ENCODE peak calls at places on chromosomes 16 and 17, in ten cellular contexts. One of them, this sample, is unnamed.

GRCh38 chr17:66417300-66417719 is 114.9 kb downstream of the PRKCA start:
- DNase-seq in MM.1S: no peak
- DNase-seq in progenitor cell of endocrine pancreas: no peak
- DNase-seq in hepatocyte: no peak
- DNase-seq in A549: no peak
- DNase-seq in left ventricle myocardium inferior: no peak
- DNase-seq in choroid plexus epithelial cell: no peak
- DNase-seq in uterus: no peak
- DNase-seq in lower lobe of right lung: no peak
- DNase-seq in DND-41: no peak
- DNase-seq in this sample: no peak

GRCh38 chr16:57810197-57811024 is 8.1 kb upstream of the KIFC3 start:
- DNase-seq in MM.1S: peak
- DNase-seq in progenitor cell of endocrine pancreas: peak
- DNase-seq in hepatocyte: peak
- DNase-seq in A549: peak
- DNase-seq in left ventricle myocardium inferior: peak
- DNase-seq in choroid plexus epithelial cell: peak
- DNase-seq in uterus: peak
- DNase-seq in lower lobe of right lung: peak
- DNase-seq in DND-41: peak
- DNase-seq in this sample: peak

GRCh38 chr16:79257958-79258490 is 342.5 kb downstream of the MAF start:
- DNase-seq in MM.1S: no peak
- DNase-seq in progenitor cell of endocrine pancreas: no peak
- DNase-seq in hepatocyte: no peak
- DNase-seq in A549: no peak
- DNase-seq in left ventricle myocardium inferior: no peak
- DNase-seq in choroid plexus epithelial cell: no peak
- DNase-seq in uterus: no peak
- DNase-seq in lower lobe of right lung: no peak
- DNase-seq in DND-41: no peak
- DNase-seq in this sample: no peak

GRCh38 chr16:65117701-65118448 is 4.0 kb downstream of the CDH11 start:
- DNase-seq in MM.1S: peak
- DNase-seq in progenitor cell of endocrine pancreas: peak
- DNase-seq in hepatocyte: peak
- DNase-seq in A549: peak
- DNase-seq in left ventricle myocardium inferior: peak
- DNase-seq in choroid plexus epithelial cell: peak
- DNase-seq in uterus: peak
- DNase-seq in lower lobe of right lung: no peak
- DNase-seq in DND-41: peak
- DNase-seq in this sample: peak

GRCh38 chr16:30977502-30977901 is 7.5 kb upstream of the HSD3B7 start:
- DNase-seq in MM.1S: no peak
- DNase-seq in progenitor cell of endocrine pancreas: no peak
- DNase-seq in hepatocyte: no peak
- DNase-seq in A549: peak
- DNase-seq in left ventricle myocardium inferior: no peak
- DNase-seq in choroid plexus epithelial cell: no peak
- DNase-seq in uterus: no peak
- DNase-seq in lower lobe of right lung: no peak
- DNase-seq in DND-41: peak
- DNase-seq in this sample: no peak

GRCh38 chr16:21172650-21173049 is 14.2 kb downstream of the LDAF1 start:
- DNase-seq in MM.1S: peak
- DNase-seq in progenitor cell of endocrine pancreas: no peak
- DNase-seq in hepatocyte: no peak
- DNase-seq in A549: no peak
- DNase-seq in left ventricle myocardium inferior: no peak
- DNase-seq in choroid plexus epithelial cell: no peak
- DNase-seq in uterus: no peak
- DNase-seq in lower lobe of right lung: no peak
- DNase-seq in DND-41: no peak
- DNase-seq in this sample: no peak

GRCh38 chr17:28622186-28622585 is 8.2 kb upstream of the RSKR start:
- DNase-seq in MM.1S: no peak
- DNase-seq in progenitor cell of endocrine pancreas: no peak
- DNase-seq in hepatocyte: no peak
- DNase-seq in A549: no peak
- DNase-seq in left ventricle myocardium inferior: no peak
- DNase-seq in choroid plexus epithelial cell: no peak
- DNase-seq in uterus: no peak
- DNase-seq in lower lobe of right lung: no peak
- DNase-seq in DND-41: no peak
- DNase-seq in this sample: no peak

GRCh38 chr16:88665148-88665547 is 2.3 kb upstream of the MVD start:
- DNase-seq in MM.1S: no peak
- DNase-seq in progenitor cell of endocrine pancreas: no peak
- DNase-seq in hepatocyte: no peak
- DNase-seq in A549: no peak
- DNase-seq in left ventricle myocardium inferior: no peak
- DNase-seq in choroid plexus epithelial cell: no peak
- DNase-seq in uterus: no peak
- DNase-seq in lower lobe of right lung: no peak
- DNase-seq in DND-41: no peak
- DNase-seq in this sample: no peak

GRCh38 chr17:48348352-48348751 is 81.7 kb downstream of the SKAP1 start:
- DNase-seq in MM.1S: no peak
- DNase-seq in progenitor cell of endocrine pancreas: no peak
- DNase-seq in hepatocyte: no peak
- DNase-seq in A549: no peak
- DNase-seq in left ventricle myocardium inferior: no peak
- DNase-seq in choroid plexus epithelial cell: no peak
- DNase-seq in uterus: no peak
- DNase-seq in lower lobe of right lung: no peak
- DNase-seq in DND-41: no peak
- DNase-seq in this sample: no peak

GRCh38 chr17:8060274-8060673 is 21.4 kb downstream of the ALOX15B start:
- DNase-seq in MM.1S: peak
- DNase-seq in progenitor cell of endocrine pancreas: peak
- DNase-seq in hepatocyte: peak
- DNase-seq in A549: peak
- DNase-seq in left ventricle myocardium inferior: no peak
- DNase-seq in choroid plexus epithelial cell: peak
- DNase-seq in uterus: peak
- DNase-seq in lower lobe of right lung: peak
- DNase-seq in DND-41: peak
- DNase-seq in this sample: peak

GRCh38 chr17:42061641-42062487 is 11.5 kb upstream of the C17orf113 start:
- DNase-seq in MM.1S: no peak
- DNase-seq in progenitor cell of endocrine pancreas: no peak
- DNase-seq in hepatocyte: no peak
- DNase-seq in A549: no peak
- DNase-seq in left ventricle myocardium inferior: no peak
- DNase-seq in choroid plexus epithelial cell: no peak
- DNase-seq in uterus: no peak
- DNase-seq in lower lobe of right lung: no peak
- DNase-seq in DND-41: no peak
- DNase-seq in this sample: no peak

GRCh38 chr16:70695351-70696070 is 9.7 kb upstream of the MTSS2 start:
- DNase-seq in MM.1S: no peak
- DNase-seq in progenitor cell of endocrine pancreas: no peak
- DNase-seq in hepatocyte: no peak
- DNase-seq in A549: peak
- DNase-seq in left ventricle myocardium inferior: peak
- DNase-seq in choroid plexus epithelial cell: peak
- DNase-seq in uterus: no peak
- DNase-seq in lower lobe of right lung: peak
- DNase-seq in DND-41: peak
- DNase-seq in this sample: no peak

GRCh38 chr16:56279132-56279531 is 87.8 kb downstream of the GNAO1 start:
- DNase-seq in MM.1S: no peak
- DNase-seq in progenitor cell of endocrine pancreas: no peak
- DNase-seq in hepatocyte: peak
- DNase-seq in A549: no peak
- DNase-seq in left ventricle myocardium inferior: no peak
- DNase-seq in choroid plexus epithelial cell: no peak
- DNase-seq in uterus: no peak
- DNase-seq in lower lobe of right lung: no peak
- DNase-seq in DND-41: peak
- DNase-seq in this sample: no peak

GRCh38 chr16:56278196-56278855 is 87.0 kb downstream of the GNAO1 start:
- DNase-seq in MM.1S: no peak
- DNase-seq in progenitor cell of endocrine pancreas: no peak
- DNase-seq in hepatocyte: no peak
- DNase-seq in A549: no peak
- DNase-seq in left ventricle myocardium inferior: no peak
- DNase-seq in choroid plexus epithelial cell: no peak
- DNase-seq in uterus: no peak
- DNase-seq in lower lobe of right lung: no peak
- DNase-seq in DND-41: no peak
- DNase-seq in this sample: no peak

GRCh38 chr16:56275076-56275475 is 83.8 kb downstream of the GNAO1 start:
- DNase-seq in MM.1S: no peak
- DNase-seq in progenitor cell of endocrine pancreas: no peak
- DNase-seq in hepatocyte: no peak
- DNase-seq in A549: no peak
- DNase-seq in left ventricle myocardium inferior: no peak
- DNase-seq in choroid plexus epithelial cell: no peak
- DNase-seq in uterus: no peak
- DNase-seq in lower lobe of right lung: no peak
- DNase-seq in DND-41: no peak
- DNase-seq in this sample: no peak

GRCh38 chr16:56275801-56276200 is 84.5 kb downstream of the GNAO1 start:
- DNase-seq in MM.1S: no peak
- DNase-seq in progenitor cell of endocrine pancreas: no peak
- DNase-seq in hepatocyte: no peak
- DNase-seq in A549: no peak
- DNase-seq in left ventricle myocardium inferior: no peak
- DNase-seq in choroid plexus epithelial cell: no peak
- DNase-seq in uterus: no peak
- DNase-seq in lower lobe of right lung: no peak
- DNase-seq in DND-41: no peak
- DNase-seq in this sample: no peak

DNA sequence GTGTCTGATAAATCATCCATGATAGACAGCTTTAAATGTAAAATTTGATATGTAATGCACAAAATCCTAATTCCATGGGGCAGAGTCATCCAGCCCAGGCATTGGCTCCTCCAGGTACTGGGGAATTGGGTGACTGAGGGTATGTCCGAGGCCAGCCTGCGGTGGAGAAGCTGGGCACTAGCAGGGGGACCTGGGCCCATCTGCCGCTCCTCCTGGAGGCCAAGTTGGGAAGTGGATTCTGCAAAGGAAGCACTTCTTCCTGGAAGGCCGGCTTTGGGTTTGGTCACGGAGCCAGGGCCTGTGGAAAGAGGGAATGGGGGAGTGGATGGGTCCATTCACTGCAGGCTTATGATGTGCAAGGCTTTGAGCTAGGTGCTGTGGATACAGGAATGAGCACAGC is 85.8 kb downstream of the GNAO1 start:
- DNase-seq in MM.1S: no peak
- DNase-seq in progenitor cell of endocrine pancreas: no peak
- DNase-seq in hepatocyte: peak
- DNase-seq in A549: peak
- DNase-seq in left ventricle myocardium inferior: no peak
- DNase-seq in choroid plexus epithelial cell: no peak
- DNase-seq in uterus: no peak
- DNase-seq in lower lobe of right lung: no peak
- DNase-seq in DND-41: no peak
- DNase-seq in this sample: no peak
- TF ChIP-seq CTCF in MM.1S: no peak
- TF ChIP-seq CTCF in progenitor cell of endocrine pancreas: peak
- TF ChIP-seq CTCF in hepatocyte: no peak
- TF ChIP-seq CTCF in A549: no peak
- TF ChIP-seq CTCF in left ventricle myocardium inferior: peak
- TF ChIP-seq CTCF in choroid plexus epithelial cell: peak
- TF ChIP-seq CTCF in uterus: no peak
- TF ChIP-seq CTCF in lower lobe of right lung: no peak
- TF ChIP-seq CTCF in DND-41: peak
- TF ChIP-seq CTCF in this sample: no peak

DNA sequence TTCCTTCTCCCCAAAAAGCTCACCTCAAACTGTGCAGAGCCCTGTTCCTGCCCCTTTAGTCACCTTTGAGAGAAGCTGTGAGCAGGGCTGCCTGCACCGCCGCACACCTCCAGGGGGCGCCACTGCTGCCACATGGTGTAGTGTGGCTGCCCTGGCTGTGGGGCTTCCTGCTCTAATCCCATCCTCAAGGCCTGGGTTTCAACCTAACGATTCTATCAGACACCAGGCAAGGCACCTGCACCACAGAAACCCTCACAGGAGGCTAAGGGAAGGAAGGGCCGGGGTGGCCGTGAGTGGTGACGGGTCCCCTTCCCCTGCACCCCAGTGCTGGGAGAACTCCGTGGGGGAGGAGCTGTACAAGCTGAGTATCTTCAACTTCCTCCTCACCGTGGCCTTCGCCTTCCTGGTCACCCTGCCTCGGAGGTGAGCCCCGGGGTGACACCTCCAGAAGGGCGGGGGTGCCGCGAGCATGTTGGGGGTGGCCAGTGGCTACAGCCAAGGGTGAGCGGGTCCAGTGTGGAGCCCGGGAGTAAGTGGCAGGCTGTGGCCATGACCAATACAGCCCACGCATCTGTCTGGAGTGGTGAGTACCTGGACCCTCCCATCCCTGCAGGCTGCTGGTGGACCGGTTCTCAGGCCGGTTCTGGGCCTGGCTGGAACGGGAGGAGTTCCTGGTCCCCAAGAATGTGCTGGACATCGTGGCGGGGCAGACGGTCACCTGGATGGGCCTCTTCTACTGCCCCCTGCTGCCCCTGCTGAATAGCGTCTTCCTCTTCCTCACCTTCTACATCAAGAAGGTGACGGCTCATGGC is 7.0 kb downstream of the TMC8 start:
- DNase-seq in MM.1S: peak
- DNase-seq in progenitor cell of endocrine pancreas: no peak
- DNase-seq in hepatocyte: no peak
- DNase-seq in A549: peak
- DNase-seq in left ventricle myocardium inferior: no peak
- DNase-seq in choroid plexus epithelial cell: no peak
- DNase-seq in uterus: no peak
- DNase-seq in lower lobe of right lung: no peak
- DNase-seq in DND-41: peak
- DNase-seq in this sample: peak
- TF ChIP-seq CTCF in MM.1S: peak
- TF ChIP-seq CTCF in progenitor cell of endocrine pancreas: peak
- TF ChIP-seq CTCF in hepatocyte: peak
- TF ChIP-seq CTCF in A549: peak
- TF ChIP-seq CTCF in left ventricle myocardium inferior: no peak
- TF ChIP-seq CTCF in choroid plexus epithelial cell: peak
- TF ChIP-seq CTCF in uterus: no peak
- TF ChIP-seq CTCF in lower lobe of right lung: peak
- TF ChIP-seq CTCF in DND-41: peak
- TF ChIP-seq CTCF in this sample: peak

GRCh38 chr17:37547986-37548385 is 58.3 kb downstream of the DUSP14 start:
- DNase-seq in MM.1S: no peak
- DNase-seq in progenitor cell of endocrine pancreas: no peak
- DNase-seq in hepatocyte: no peak
- DNase-seq in A549: no peak
- DNase-seq in left ventricle myocardium inferior: no peak
- DNase-seq in choroid plexus epithelial cell: no peak
- DNase-seq in uterus: no peak
- DNase-seq in lower lobe of right lung: no peak
- DNase-seq in DND-41: no peak
- DNase-seq in this sample: no peak
- TF ChIP-seq CTCF in MM.1S: no peak
- TF ChIP-seq CTCF in progenitor cell of endocrine pancreas: no peak
- TF ChIP-seq CTCF in hepatocyte: no peak
- TF ChIP-seq CTCF in A549: no peak
- TF ChIP-seq CTCF in left ventricle myocardium inferior: no peak
- TF ChIP-seq CTCF in choroid plexus epithelial cell: no peak
- TF ChIP-seq CTCF in uterus: no peak
- TF ChIP-seq CTCF in lower lobe of right lung: no peak
- TF ChIP-seq CTCF in DND-41: no peak
- TF ChIP-seq CTCF in this sample: no peak

GRCh38 chr16:11915644-11916523 is at the start of gene GSPT1:
- DNase-seq in MM.1S: peak
- DNase-seq in progenitor cell of endocrine pancreas: peak
- DNase-seq in hepatocyte: peak
- DNase-seq in A549: peak
- DNase-seq in left ventricle myocardium inferior: peak
- DNase-seq in choroid plexus epithelial cell: peak
- DNase-seq in uterus: peak
- DNase-seq in lower lobe of right lung: peak
- DNase-seq in DND-41: peak
- DNase-seq in this sample: peak
- TF ChIP-seq CTCF in MM.1S: peak
- TF ChIP-seq CTCF in progenitor cell of endocrine pancreas: no peak
- TF ChIP-seq CTCF in hepatocyte: no peak
- TF ChIP-seq CTCF in A549: no peak
- TF ChIP-seq CTCF in left ventricle myocardium inferior: peak
- TF ChIP-seq CTCF in choroid plexus epithelial cell: no peak
- TF ChIP-seq CTCF in uterus: no peak
- TF ChIP-seq CTCF in lower lobe of right lung: peak
- TF ChIP-seq CTCF in DND-41: peak
- TF ChIP-seq CTCF in this sample: no peak